ENCODE peak calls at places on chromosomes 13 and 19, in nine cellular contexts. J, F, U, B, Q, D, T, E and W are unnamed samples. For H3K4me1, the result is how much of the 10 kb centered on the place peaks cover.

GRCh38 chr19:45668342-45668871 is 386 bp downstream of the GIPR start:
- DNase-seq in F (no peak), B (peak), E (no peak), T (no peak), U (peak), D (no peak), J (no peak), Q (no peak), W (no peak)

GRCh38 chr13:108086678-108087077 is 128.7 kb downstream of the LIG4 start:
- DNase-seq in J (peak), F (no peak), D (no peak), E (no peak), Q (no peak), T (no peak), U (no peak), B (no peak), W (no peak)

GRCh38 chr13:51999525-51999924 is 11.7 kb downstream of the ATP7B start:
- DNase-seq in B (no peak), J (peak), T (peak), E (peak), F (no peak), D (no peak), U (no peak), Q (no peak), W (no peak)

GRCh38 chr13:112828756-112829155 is 138.9 kb downstream of the ATP11A start:
- DNase-seq in Q (no peak), U (no peak), T (no peak), F (no peak), E (no peak), D (no peak), B (no peak), J (no peak), W (no peak)

GRCh38 chr13:52955505-52955904 is 73.1 kb upstream of the OLFM4 start:
- DNase-seq in B (no peak), Q (no peak), F (no peak), T (no peak), E (no peak), J (no peak), D (no peak), U (no peak), W (no peak)

GRCh38 chr13:24168980-24169379 is 8.5 kb downstream of the SPATA13 start:
- DNase-seq in E (no peak), J (no peak), B (no peak), T (no peak), U (no peak), F (no peak), Q (no peak), D (no peak), W (no peak)

GRCh38 chr13:48775285-48775684 is 121.6 kb downstream of the CYSLTR2 start:
- DNase-seq in T (no peak), U (no peak), F (no peak), B (no peak), Q (no peak), D (no peak), E (no peak), J (no peak), W (peak)

GRCh38 chr19:23402388-23402787 is 7.1 kb upstream of the ZNF91 start:
- DNase-seq in D (no peak), B (no peak), F (no peak), T (no peak), E (no peak), Q (no peak), U (no peak), J (no peak), W (peak)

GRCh38 chr13:44854264-44855060 is 134.8 kb downstream of the NUFIP1 start:
- DNase-seq in B (peak), F (no peak), D (peak), J (no peak), E (peak), T (no peak), Q (no peak), U (no peak), W (no peak)

GRCh38 chr19:35522745-35523327 is 5.3 kb downstream of the SBSN start:
- DNase-seq in F (no peak), J (no peak), T (no peak), B (no peak), U (no peak), E (no peak), D (no peak), Q (no peak), W (no peak)

GRCh38 chr13:110524484-110525254 is 36.9 kb downstream of the RAB20 start:
- DNase-seq in B (peak), F (no peak), E (peak), U (no peak), D (peak), T (no peak), J (no peak), Q (no peak), W (no peak)

DNA sequence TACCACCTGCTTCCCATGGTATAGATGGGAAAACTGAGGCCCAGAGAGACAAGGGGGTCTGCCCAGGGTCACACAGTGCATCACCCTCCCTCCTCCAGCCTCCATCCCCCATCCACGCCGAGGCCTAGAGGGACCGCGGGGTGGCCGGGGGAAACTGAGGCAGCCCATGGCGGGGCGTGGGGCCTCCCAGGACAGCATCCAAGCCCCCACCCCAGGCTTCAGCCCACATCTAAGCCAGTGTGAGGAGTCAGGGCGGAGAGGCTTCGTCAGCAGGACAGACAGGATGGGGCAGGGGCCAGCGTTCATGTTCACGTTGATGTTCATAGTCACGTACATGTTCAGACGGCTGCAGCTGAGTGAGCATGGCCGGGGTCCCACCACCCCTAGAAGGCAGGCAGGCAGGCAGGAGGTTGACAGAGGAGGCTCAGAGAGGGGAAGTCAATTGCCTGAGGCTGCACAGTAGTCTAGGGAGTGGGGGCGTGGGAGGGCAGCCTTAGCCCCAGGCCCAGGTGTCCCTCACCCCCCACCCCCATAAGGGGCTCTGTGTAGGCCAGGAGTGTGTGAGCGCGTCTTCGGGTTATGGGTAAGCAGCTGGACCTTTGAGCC is 23.3 kb downstream of the SMIM24 start:
- DNase-seq in B (no peak), T (no peak), U (no peak), D (peak), E (no peak), F (no peak), Q (no peak), J (no peak), W (no peak)
- H3K27ac ChIP-seq in B (peak), T (peak), U (no peak), D (peak), E (peak), F (peak), Q (peak), J (peak), W (peak)

GRCh38 chr13:40191186-40191980 is 475.1 kb downstream of the FOXO1 start:
- DNase-seq in Q (no peak), D (no peak), F (no peak), E (no peak), B (no peak), U (no peak), J (peak), T (no peak), W (no peak)
- H3K4me1 ChIP-seq in Q (under half), D (under half), F (half or more), E (under half), B (under half), U (half or more), J (under half), T (under half), W (half or more)

DNA sequence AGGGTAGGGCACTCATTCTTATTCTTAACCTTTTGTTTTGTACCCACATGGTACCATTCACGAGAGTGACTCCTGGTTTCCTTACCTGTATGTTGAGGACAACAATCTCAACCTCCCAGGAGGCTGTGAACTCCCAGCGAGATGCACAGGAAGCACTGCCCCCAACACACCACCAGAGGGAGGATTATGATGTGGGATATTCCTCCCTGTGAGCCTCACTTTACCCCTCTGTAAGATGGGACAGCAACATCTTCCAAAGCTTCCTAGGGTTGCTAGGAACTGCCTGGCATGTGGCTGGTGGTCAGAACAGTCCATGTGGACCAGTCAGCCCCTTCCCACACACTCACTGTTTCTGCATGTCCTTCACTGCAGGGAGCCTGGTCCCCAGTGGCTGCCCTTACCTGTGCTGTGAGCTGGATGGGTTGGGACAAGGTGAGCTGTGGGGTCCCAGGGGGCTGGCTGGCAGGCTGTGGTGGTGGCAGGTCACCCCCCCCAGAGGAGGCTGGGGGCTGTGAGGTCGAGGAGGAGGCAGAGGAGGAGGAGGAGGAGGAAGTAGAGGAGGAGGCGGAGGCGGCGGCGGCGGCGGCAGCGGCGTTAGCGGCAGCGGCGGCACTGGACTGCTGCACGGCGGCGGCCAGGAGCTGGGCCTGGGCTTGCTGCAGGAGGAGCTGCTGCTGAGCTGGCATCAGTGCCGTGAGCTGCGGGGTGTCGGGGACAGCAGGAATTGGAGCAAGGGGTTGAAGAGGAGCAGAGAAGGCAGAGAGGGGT is 15.8 kb downstream of the POU2F2 start:
- DNase-seq in F (no peak), T (no peak), U (no peak), Q (no peak), D (no peak), E (no peak), J (no peak), B (no peak), W (no peak)
- TF ChIP-seq CTCF in F (no peak), T (no peak), U (no peak), Q (no peak), D (no peak), E (no peak), J (no peak), B (no peak), W (no peak)

GRCh38 chr19:4707322-4707721 is 16.3 kb downstream of the DPP9 start:
- DNase-seq in T (no peak), U (no peak), B (no peak), F (no peak), E (no peak), D (no peak), J (no peak), Q (no peak), W (no peak)

GRCh38 chr19:4705413-4706131 is 18.1 kb downstream of the DPP9 start:
- DNase-seq in T (no peak), E (peak), J (peak), B (no peak), U (no peak), Q (no peak), D (no peak), F (no peak), W (no peak)

GRCh38 chr19:4710281-4710600 is 13.4 kb downstream of the DPP9 start:
- DNase-seq in T (no peak), E (no peak), J (no peak), B (no peak), D (no peak), U (no peak), Q (no peak), F (no peak), W (no peak)

GRCh38 chr19:4709440-4710280 is 14.0 kb downstream of the DPP9 start:
- DNase-seq in F (no peak), T (no peak), J (no peak), D (no peak), Q (no peak), U (no peak), B (no peak), E (no peak), W (no peak)

GRCh38 chr19:4707956-4708650 is 15.5 kb downstream of the DPP9 start:
- DNase-seq in F (no peak), J (peak), T (no peak), E (peak), Q (peak), D (no peak), U (no peak), B (peak), W (no peak)
- H3K27ac ChIP-seq in F (no peak), J (no peak), T (peak), E (peak), Q (peak), D (peak), U (no peak), B (peak), W (peak)